ENCODE peak calls at places on chromosomes 1 and 21, in five cellular contexts. One of them, this sample, is unnamed.

GRCh38 chr1:26097696-26098095 is 13.9 kb upstream of the PDIK1L start:
- DNase-seq in WERI-Rb-1: no peak
- DNase-seq in neuronal stem cell: no peak
- DNase-seq in fibroblast of lung: peak
- DNase-seq in HL-60: no peak
- DNase-seq in this sample: no peak

GRCh38 chr1:5189384-5189783 is 535.0 kb downstream of the AJAP1 start:
- DNase-seq in WERI-Rb-1: no peak
- DNase-seq in neuronal stem cell: no peak
- DNase-seq in fibroblast of lung: no peak
- DNase-seq in HL-60: no peak
- DNase-seq in this sample: no peak

GRCh38 chr1:178307264-178307663 is 189.5 kb downstream of the CLEC20A start:
- DNase-seq in WERI-Rb-1: no peak
- DNase-seq in neuronal stem cell: no peak
- DNase-seq in fibroblast of lung: no peak
- DNase-seq in HL-60: no peak
- DNase-seq in this sample: no peak

GRCh38 chr1:228394571-228395394 is 11.9 kb downstream of the TRIM11 start:
- DNase-seq in WERI-Rb-1: no peak
- DNase-seq in neuronal stem cell: no peak
- DNase-seq in fibroblast of lung: no peak
- DNase-seq in HL-60: no peak
- DNase-seq in this sample: peak

GRCh38 chr1:247332901-247333361 is 1.3 kb upstream of the ZNF496 start:
- DNase-seq in WERI-Rb-1: peak
- DNase-seq in neuronal stem cell: no peak
- DNase-seq in fibroblast of lung: peak
- DNase-seq in HL-60: no peak
- DNase-seq in this sample: no peak

GRCh38 chr1:208137144-208137682 is 107.0 kb downstream of the PLXNA2 start:
- DNase-seq in WERI-Rb-1: no peak
- DNase-seq in neuronal stem cell: no peak
- DNase-seq in fibroblast of lung: peak
- DNase-seq in HL-60: no peak
- DNase-seq in this sample: no peak

GRCh38 chr1:243944429-243945160 is 94.6 kb upstream of the AKT3 start:
- DNase-seq in WERI-Rb-1: no peak
- DNase-seq in neuronal stem cell: no peak
- DNase-seq in fibroblast of lung: peak
- DNase-seq in HL-60: no peak
- DNase-seq in this sample: peak

GRCh38 chr1:213375002-213375401 is 324.0 kb downstream of the RPS6KC1 start:
- DNase-seq in WERI-Rb-1: no peak
- DNase-seq in neuronal stem cell: no peak
- DNase-seq in fibroblast of lung: no peak
- DNase-seq in HL-60: no peak
- DNase-seq in this sample: no peak

GRCh38 chr1:214282696-214283225 is 1.8 kb downstream of the SMYD2 start:
- DNase-seq in WERI-Rb-1: no peak
- DNase-seq in neuronal stem cell: no peak
- DNase-seq in fibroblast of lung: no peak
- DNase-seq in HL-60: no peak
- DNase-seq in this sample: no peak

GRCh38 chr1:66396212-66396890 is 137.6 kb upstream of the SGIP1 start:
- DNase-seq in WERI-Rb-1: no peak
- DNase-seq in neuronal stem cell: no peak
- DNase-seq in fibroblast of lung: no peak
- DNase-seq in HL-60: peak
- DNase-seq in this sample: no peak

GRCh38 chr1:89047734-89048133 is 17.3 kb downstream of the GBP1 start:
- DNase-seq in WERI-Rb-1: no peak
- DNase-seq in neuronal stem cell: no peak
- DNase-seq in fibroblast of lung: peak
- DNase-seq in HL-60: no peak
- DNase-seq in this sample: no peak

GRCh38 chr1:69230223-69230622 is 337.5 kb upstream of the LRRC7 start:
- DNase-seq in WERI-Rb-1: no peak
- DNase-seq in neuronal stem cell: no peak
- DNase-seq in fibroblast of lung: no peak
- DNase-seq in HL-60: no peak
- DNase-seq in this sample: no peak

GRCh38 chr1:6554907-6555778 is at the start of gene TAS1R1:
- DNase-seq in WERI-Rb-1: no peak
- DNase-seq in neuronal stem cell: no peak
- DNase-seq in fibroblast of lung: peak
- DNase-seq in HL-60: no peak
- DNase-seq in this sample: peak

GRCh38 chr1:58870298-58870676 is 86.4 kb upstream of the JUN start:
- DNase-seq in WERI-Rb-1: no peak
- DNase-seq in neuronal stem cell: no peak
- DNase-seq in fibroblast of lung: peak
- DNase-seq in HL-60: no peak
- DNase-seq in this sample: no peak

GRCh38 chr1:165717918-165718515 is 19.7 kb upstream of the ALDH9A1 start:
- DNase-seq in WERI-Rb-1: peak
- DNase-seq in neuronal stem cell: peak
- DNase-seq in fibroblast of lung: peak
- DNase-seq in HL-60: no peak
- DNase-seq in this sample: peak

GRCh38 chr1:40664167-40664537 is 1.3 kb downstream of the RIMS3 start:
- DNase-seq in WERI-Rb-1: no peak
- DNase-seq in neuronal stem cell: no peak
- DNase-seq in fibroblast of lung: no peak
- DNase-seq in HL-60: no peak
- DNase-seq in this sample: no peak

GRCh38 chr21:16186742-16187141 is 457.0 kb downstream of the USP25 start:
- DNase-seq in WERI-Rb-1: no peak
- DNase-seq in neuronal stem cell: no peak
- DNase-seq in fibroblast of lung: peak
- DNase-seq in HL-60: no peak
- DNase-seq in this sample: no peak

GRCh38 chr1:232263452-232263851 is 366.5 kb downstream of the SIPA1L2 start:
- DNase-seq in WERI-Rb-1: peak
- DNase-seq in neuronal stem cell: no peak
- DNase-seq in fibroblast of lung: no peak
- DNase-seq in HL-60: no peak
- DNase-seq in this sample: no peak

GRCh38 chr1:28417441-28418277 is 48.1 kb downstream of the PHACTR4 start:
- DNase-seq in WERI-Rb-1: no peak
- DNase-seq in neuronal stem cell: no peak
- DNase-seq in fibroblast of lung: peak
- DNase-seq in HL-60: peak
- DNase-seq in this sample: no peak

GRCh38 chr1:87950369-87950768 is 621.7 kb downstream of the LMO4 start:
- DNase-seq in WERI-Rb-1: no peak
- DNase-seq in neuronal stem cell: no peak
- DNase-seq in fibroblast of lung: no peak
- DNase-seq in HL-60: no peak
- DNase-seq in this sample: no peak

GRCh38 chr1:30908446-30908885 is at the start of gene SDC3:
- DNase-seq in WERI-Rb-1: no peak
- DNase-seq in neuronal stem cell: no peak
- DNase-seq in fibroblast of lung: peak
- DNase-seq in HL-60: no peak
- DNase-seq in this sample: peak

GRCh38 chr1:167500283-167500860 is 18.0 kb downstream of the CD247 start:
- DNase-seq in WERI-Rb-1: no peak
- DNase-seq in neuronal stem cell: no peak
- DNase-seq in fibroblast of lung: no peak
- DNase-seq in HL-60: no peak
- DNase-seq in this sample: no peak
- H3K4me3 ChIP-seq in WERI-Rb-1: no peak
- H3K4me3 ChIP-seq in neuronal stem cell: no peak
- H3K4me3 ChIP-seq in fibroblast of lung: no peak
- H3K4me3 ChIP-seq in HL-60: no peak
- H3K4me3 ChIP-seq in this sample: no peak

GRCh38 chr1:183734600-183735036 is 70.3 kb upstream of the RGL1 start:
- DNase-seq in WERI-Rb-1: peak
- DNase-seq in neuronal stem cell: peak
- DNase-seq in fibroblast of lung: peak
- DNase-seq in HL-60: no peak
- DNase-seq in this sample: peak
- H3K4me3 ChIP-seq in WERI-Rb-1: no peak
- H3K4me3 ChIP-seq in neuronal stem cell: no peak
- H3K4me3 ChIP-seq in fibroblast of lung: no peak
- H3K4me3 ChIP-seq in HL-60: no peak
- H3K4me3 ChIP-seq in this sample: no peak

DNA sequence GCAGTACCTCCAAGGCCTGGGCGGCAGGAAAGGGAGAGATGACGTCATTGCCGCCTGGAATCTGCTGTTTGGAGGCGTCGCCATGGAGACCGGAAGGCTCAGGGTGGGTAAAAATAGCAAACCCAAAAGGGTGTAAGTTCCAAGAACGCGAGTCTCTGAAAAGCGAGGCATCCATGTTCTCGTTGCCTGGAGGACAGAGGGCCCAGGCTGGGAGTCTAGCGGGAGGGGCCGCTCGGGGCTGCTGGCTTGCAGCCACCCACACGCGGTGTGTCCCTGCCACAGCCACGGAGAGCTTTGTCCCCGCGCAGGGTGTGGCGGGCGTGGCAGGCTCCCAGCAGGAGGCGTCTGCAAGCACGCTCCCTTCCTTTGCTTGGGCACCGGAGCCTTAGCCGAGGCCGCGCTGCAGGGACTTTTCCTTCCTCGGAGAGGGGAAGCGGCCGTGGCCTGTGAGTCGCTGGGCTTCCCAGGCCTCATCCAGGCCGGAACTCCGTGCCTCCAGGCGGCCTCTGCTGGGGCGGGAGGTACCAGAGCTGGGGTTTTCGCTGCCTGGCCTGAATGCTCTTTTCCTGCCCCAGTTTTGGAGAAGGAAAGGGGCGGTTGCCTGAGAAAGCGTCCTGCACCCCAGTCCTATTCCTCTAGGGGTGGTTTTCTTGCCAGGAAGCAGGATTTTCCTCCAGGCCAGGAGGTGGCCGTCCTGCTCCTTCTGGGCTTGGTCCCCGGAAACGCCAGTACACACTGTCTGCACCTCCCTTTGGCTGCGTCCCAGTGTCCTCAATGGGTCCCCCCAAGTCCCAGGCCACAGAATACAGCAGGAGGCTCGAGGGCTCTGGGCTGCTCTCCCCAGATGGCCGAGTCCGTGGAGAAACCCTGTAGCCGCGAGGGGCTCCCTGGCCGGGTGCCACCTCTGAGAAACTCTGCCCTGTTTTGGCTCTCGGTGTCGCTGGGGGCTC is 15.3 kb upstream of the SKI start:
- DNase-seq in WERI-Rb-1: no peak
- DNase-seq in neuronal stem cell: peak
- DNase-seq in fibroblast of lung: peak
- DNase-seq in HL-60: peak
- DNase-seq in this sample: peak
- H3K4me3 ChIP-seq in WERI-Rb-1: no peak
- H3K4me3 ChIP-seq in neuronal stem cell: peak
- H3K4me3 ChIP-seq in fibroblast of lung: peak
- H3K4me3 ChIP-seq in HL-60: no peak
- H3K4me3 ChIP-seq in this sample: peak

GRCh38 chr1:29708381-29708780 is 472.1 kb downstream of the PTPRU start:
- DNase-seq in WERI-Rb-1: peak
- DNase-seq in neuronal stem cell: no peak
- DNase-seq in fibroblast of lung: peak
- DNase-seq in HL-60: no peak
- DNase-seq in this sample: no peak

GRCh38 chr1:29704430-29704829 is 468.1 kb downstream of the PTPRU start:
- DNase-seq in WERI-Rb-1: peak
- DNase-seq in neuronal stem cell: no peak
- DNase-seq in fibroblast of lung: no peak
- DNase-seq in HL-60: no peak
- DNase-seq in this sample: no peak

GRCh38 chr1:29708818-29709710 is 472.7 kb downstream of the PTPRU start:
- DNase-seq in WERI-Rb-1: no peak
- DNase-seq in neuronal stem cell: no peak
- DNase-seq in fibroblast of lung: peak
- DNase-seq in HL-60: no peak
- DNase-seq in this sample: no peak

GRCh38 chr1:29707796-29708195 is 471.5 kb downstream of the PTPRU start:
- DNase-seq in WERI-Rb-1: no peak
- DNase-seq in neuronal stem cell: no peak
- DNase-seq in fibroblast of lung: no peak
- DNase-seq in HL-60: no peak
- DNase-seq in this sample: no peak

GRCh38 chr1:29706936-29707335 is 470.6 kb downstream of the PTPRU start:
- DNase-seq in WERI-Rb-1: peak
- DNase-seq in neuronal stem cell: peak
- DNase-seq in fibroblast of lung: peak
- DNase-seq in HL-60: no peak
- DNase-seq in this sample: peak
- H3K4me3 ChIP-seq in WERI-Rb-1: peak
- H3K4me3 ChIP-seq in neuronal stem cell: no peak
- H3K4me3 ChIP-seq in fibroblast of lung: no peak
- H3K4me3 ChIP-seq in HL-60: no peak
- H3K4me3 ChIP-seq in this sample: peak

This sample was measured in H7.